ENCODE peak calls at places on chromosomes 3 and 15, in nine cellular contexts. T, S, M, K, J, N, I, P and H are unnamed samples. For H3K4me1, the result is how much of the 10 kb centered on the place peaks cover.

GRCh38 chr3:42353632-42354031 is 56.8 kb downstream of the LYZL4 start:
- DNase-seq in M (no peak), S (no peak), I (no peak), N (no peak), P (no peak), K (no peak), J (no peak), T (no peak), H (no peak)

GRCh38 chr15:94968133-94968532 is 736.8 kb downstream of the MCTP2 start:
- DNase-seq in P (no peak), N (peak), S (peak), I (no peak), M (no peak), J (no peak), K (no peak), T (no peak), H (no peak)

GRCh38 chr15:78201281-78202190 is 32.8 kb downstream of the ACSBG1 start:
- DNase-seq in J (peak), N (peak), T (no peak), K (no peak), I (peak), P (no peak), M (no peak), S (no peak), H (peak)

GRCh38 chr15:100114100-100114499 is 227.7 kb downstream of the ADAMTS17 start:
- DNase-seq in M (peak), J (no peak), K (no peak), T (no peak), I (no peak), P (no peak), N (peak), S (peak), H (no peak)

GRCh38 chr15:96150277-96150676 is 180.2 kb upstream of the NR2F2 start:
- DNase-seq in N (no peak), I (no peak), K (no peak), T (no peak), P (no peak), J (no peak), M (no peak), S (no peak), H (no peak)

GRCh38 chr3:30578479-30578878 is 27.9 kb upstream of the TGFBR2 start:
- DNase-seq in T (no peak), J (no peak), I (peak), P (no peak), N (peak), K (no peak), S (peak), M (no peak), H (no peak)

GRCh38 chr3:87309601-87310000 is 33.2 kb upstream of the POU1F1 start:
- DNase-seq in J (no peak), M (no peak), P (no peak), N (no peak), T (no peak), I (no peak), S (no peak), K (no peak), H (no peak)

GRCh38 chr3:13042932-13043275 is 30.3 kb downstream of the IQSEC1 start:
- DNase-seq in S (no peak), N (no peak), T (no peak), J (no peak), P (no peak), I (no peak), M (no peak), K (no peak), H (no peak)

GRCh38 chr3:28334552-28334951 is 14.0 kb upstream of the ZCWPW2 start:
- DNase-seq in K (no peak), M (no peak), N (no peak), T (no peak), S (no peak), J (no peak), P (no peak), I (no peak), H (no peak)

GRCh38 chr3:27507515-27508266 is 23.5 kb upstream of the SLC4A7 start:
- DNase-seq in K (no peak), P (no peak), S (no peak), T (no peak), I (no peak), J (no peak), M (no peak), N (no peak), H (no peak)

GRCh38 chr3:159131376-159131775 is 329.5 kb downstream of the MFSD1 start:
- DNase-seq in P (no peak), I (no peak), N (no peak), S (no peak), J (no peak), K (no peak), M (no peak), T (no peak), H (no peak)

GRCh38 chr15:69457304-69458280 is 5.0 kb downstream of the RPLP1 start:
- DNase-seq in I (no peak), P (no peak), K (no peak), J (no peak), T (no peak), N (no peak), S (no peak), M (no peak), H (no peak)

GRCh38 chr3:172312006-172312405 is 136.2 kb downstream of the GHSR start:
- DNase-seq in I (no peak), N (no peak), S (no peak), K (no peak), P (no peak), T (no peak), M (no peak), J (no peak), H (no peak)

GRCh38 chr3:28267984-28268849 is 26.8 kb downstream of the CMC1 start:
- DNase-seq in M (no peak), S (no peak), T (no peak), P (no peak), N (peak), K (no peak), I (peak), J (no peak), H (no peak)

DNA sequence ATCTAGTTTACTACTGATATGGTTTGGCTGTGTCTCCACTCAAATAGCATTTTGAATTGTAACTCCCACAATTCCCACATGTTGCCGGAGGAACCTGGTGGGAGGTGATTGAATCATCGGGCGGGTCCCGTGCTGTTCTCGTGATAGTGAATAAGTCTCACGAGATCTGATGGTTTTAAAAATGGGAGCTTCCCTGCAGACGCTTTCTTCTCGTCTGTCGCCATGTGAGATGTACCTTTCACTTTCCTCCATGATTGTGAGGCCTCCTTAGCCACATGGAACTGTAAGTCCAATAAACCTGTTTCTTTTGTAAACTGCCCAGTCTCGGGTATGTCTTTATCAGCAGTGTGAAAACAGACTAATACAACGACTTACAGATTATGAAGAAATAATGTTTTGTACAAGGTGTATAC is 35.6 kb upstream of the PYDC2 start:
- DNase-seq in P (no peak), J (no peak), I (no peak), S (no peak), K (no peak), M (no peak), T (no peak), N (no peak), H (no peak)
- H3K4me1 ChIP-seq in P (under half), J (under half), I (under half), S (under half), K (under half), M (under half), T (under half), N (under half), H (under half)

GRCh38 chr15:98700501-98700900 is 52.2 kb downstream of the IGF1R start:
- DNase-seq in I (no peak), S (no peak), J (no peak), T (no peak), M (no peak), N (no peak), P (no peak), K (no peak), H (no peak)
- H3K4me1 ChIP-seq in I (under half), S (under half), J (under half), T (under half), M (under half), N (half or more), P (under half), K (under half), H (under half)

DNA sequence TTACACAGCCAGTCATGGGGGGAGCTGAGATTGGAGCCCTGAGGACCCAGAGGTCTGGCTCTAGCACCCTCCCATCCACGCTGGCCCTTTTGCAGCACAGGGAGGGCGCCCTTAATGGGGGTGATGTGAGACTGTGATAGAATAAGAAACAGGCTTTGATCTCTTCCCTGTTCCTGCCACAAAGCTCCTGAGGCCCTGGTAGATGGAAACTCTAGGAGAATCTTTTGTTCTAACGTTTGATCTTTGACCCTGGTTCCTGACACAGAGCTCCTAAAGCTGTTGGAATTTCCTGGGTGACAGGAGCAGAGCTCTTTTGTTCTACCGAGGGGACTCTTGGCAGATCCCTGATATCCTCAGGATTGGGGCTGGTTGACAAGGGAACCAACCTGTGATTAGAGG is 1.2 kb upstream of the UROC1 start:
- DNase-seq in T (no peak), J (no peak), S (no peak), K (no peak), N (no peak), I (no peak), P (no peak), M (no peak), H (no peak)
- H3K4me1 ChIP-seq in T (under half), J (under half), S (under half), K (under half), N (under half), I (under half), P (under half), M (under half), H (under half)

GRCh38 chr15:38074029-38074428 is 139.6 kb downstream of the TMCO5A start:
- DNase-seq in P (no peak), K (no peak), T (no peak), I (peak), N (no peak), J (no peak), M (no peak), S (no peak), H (no peak)

GRCh38 chr15:38072007-38072506 is 137.6 kb downstream of the TMCO5A start:
- DNase-seq in J (no peak), P (no peak), T (no peak), M (no peak), N (no peak), I (peak), K (no peak), S (no peak), H (no peak)

GRCh38 chr15:38071211-38071972 is 137.0 kb downstream of the TMCO5A start:
- DNase-seq in K (no peak), I (no peak), S (no peak), M (no peak), P (no peak), N (no peak), J (no peak), T (no peak), H (no peak)

GRCh38 chr15:38073278-38073930 is 139.0 kb downstream of the TMCO5A start:
- DNase-seq in J (no peak), T (no peak), S (no peak), M (peak), I (peak), N (no peak), K (no peak), P (no peak), H (no peak)

DNA sequence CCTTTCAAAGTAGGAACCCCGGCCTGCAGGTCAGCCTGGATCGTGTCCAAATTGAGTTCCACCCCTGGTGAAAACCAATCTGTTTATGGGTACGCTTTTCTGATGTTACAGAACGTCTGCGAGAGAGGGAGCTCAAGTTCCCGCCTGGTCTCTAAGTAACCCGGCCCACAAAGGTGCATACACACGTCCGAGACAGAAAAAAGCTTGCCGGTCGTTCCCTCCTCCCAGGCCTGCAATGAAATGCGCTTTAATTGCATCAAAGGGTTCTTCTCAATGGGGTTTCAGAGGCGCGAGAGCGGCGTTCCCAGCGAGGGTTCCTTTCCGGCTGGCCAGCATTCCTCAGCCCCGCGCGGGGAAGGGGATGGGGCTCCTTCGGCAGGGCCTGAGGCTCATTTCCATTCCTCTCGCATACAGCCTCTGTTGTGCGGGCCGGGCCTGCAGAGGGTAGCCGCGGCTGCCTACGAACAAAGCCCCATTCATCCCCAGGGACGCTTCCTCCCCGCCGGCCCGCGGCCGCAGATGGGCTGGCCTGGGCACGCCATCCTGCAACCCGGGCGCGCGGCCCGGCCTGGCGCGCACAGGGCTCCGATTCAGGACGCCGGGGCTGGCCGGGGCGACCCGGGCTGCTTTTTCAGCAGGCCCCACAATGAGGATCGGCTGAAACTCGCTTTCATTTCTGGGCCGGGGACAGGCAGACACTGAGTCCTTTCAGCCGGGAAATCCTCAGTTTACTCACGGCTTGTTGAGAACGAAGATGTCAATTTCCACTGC is 138.3 kb downstream of the TMCO5A start:
- DNase-seq in T (peak), P (no peak), S (peak), N (peak), J (peak), K (no peak), M (peak), I (peak), H (no peak)
- H3K4me1 ChIP-seq in T (under half), P (under half), S (under half), N (under half), J (under half), K (under half), M (under half), I (under half), H (under half)

GRCh38 chr3:4983739-4984510 is 4.7 kb downstream of the BHLHE40 start:
- DNase-seq in N (peak), K (peak), P (peak), J (no peak), M (peak), T (no peak), I (peak), S (no peak), H (no peak)
- H3K4me1 ChIP-seq in N (half or more), K (half or more), P (half or more), J (under half), M (under half), T (under half), I (under half), S (under half), H (half or more)

DNA sequence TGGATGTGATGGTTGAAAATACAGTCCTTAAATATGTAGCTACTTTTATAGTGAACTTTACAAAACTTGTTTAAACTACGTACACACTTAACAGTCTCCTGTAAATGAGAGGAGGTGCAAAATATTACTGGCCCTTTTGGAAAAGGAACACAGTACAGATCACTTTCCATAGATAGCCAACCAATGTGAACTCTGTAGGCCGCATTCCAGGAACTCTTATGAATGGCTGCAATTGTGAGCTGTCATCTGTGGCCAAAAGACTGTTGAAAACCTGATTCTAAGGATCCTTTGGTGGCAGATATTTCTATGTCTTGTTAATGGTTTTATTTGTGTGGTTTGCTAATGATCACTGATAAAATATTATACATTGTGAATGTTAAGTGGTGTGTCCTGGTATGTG is 6.2 kb downstream of the TSC22D2 start:
- DNase-seq in M (no peak), J (no peak), P (no peak), S (no peak), K (no peak), T (no peak), I (peak), N (no peak), H (no peak)
- H3K4me1 ChIP-seq in M (under half), J (under half), P (half or more), S (under half), K (half or more), T (under half), I (under half), N (half or more), H (under half)

GRCh38 chr15:40934457-40934856 is 5.3 kb downstream of the DLL4 start:
- DNase-seq in S (no peak), P (no peak), J (no peak), I (no peak), M (no peak), K (no peak), N (no peak), T (no peak), H (no peak)

GRCh38 chr15:40931300-40932142 is 2.4 kb downstream of the DLL4 start:
- DNase-seq in P (no peak), I (peak), J (no peak), M (no peak), T (no peak), S (peak), N (no peak), K (no peak), H (no peak)

GRCh38 chr15:40932625-40933519 is 3.7 kb downstream of the DLL4 start:
- DNase-seq in P (no peak), K (no peak), T (no peak), I (peak), N (no peak), J (no peak), S (no peak), M (no peak), H (no peak)

GRCh38 chr15:40932146-40932545 is 3.0 kb downstream of the DLL4 start:
- DNase-seq in N (no peak), J (no peak), K (no peak), P (no peak), T (no peak), I (peak), M (no peak), S (no peak), H (no peak)

DNA sequence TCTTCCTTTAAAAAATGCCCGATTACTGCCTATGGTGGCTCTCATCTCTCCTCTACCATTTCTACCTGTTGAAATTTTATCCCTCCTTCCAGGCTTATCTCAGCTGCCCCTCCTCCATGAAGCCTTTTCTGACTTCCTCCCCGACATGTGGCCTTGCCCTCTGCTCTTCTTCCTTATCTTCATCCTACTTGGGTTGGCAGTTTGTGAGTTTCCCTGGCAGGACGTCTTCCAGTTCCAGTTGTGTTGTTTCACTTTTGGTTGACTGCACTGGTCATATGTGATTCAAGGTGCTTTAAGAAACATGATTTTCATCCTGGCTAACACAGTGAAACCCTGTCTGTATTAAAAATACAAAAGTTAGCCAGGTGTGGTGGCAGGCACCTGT is 4.4 kb downstream of the DLL4 start:
- DNase-seq in P (no peak), I (peak), S (no peak), K (no peak), M (no peak), T (no peak), N (no peak), J (no peak), H (no peak)
- H3K4me1 ChIP-seq in P (under half), I (under half), S (half or more), K (under half), M (under half), T (under half), N (under half), J (under half), H (under half)

DNA sequence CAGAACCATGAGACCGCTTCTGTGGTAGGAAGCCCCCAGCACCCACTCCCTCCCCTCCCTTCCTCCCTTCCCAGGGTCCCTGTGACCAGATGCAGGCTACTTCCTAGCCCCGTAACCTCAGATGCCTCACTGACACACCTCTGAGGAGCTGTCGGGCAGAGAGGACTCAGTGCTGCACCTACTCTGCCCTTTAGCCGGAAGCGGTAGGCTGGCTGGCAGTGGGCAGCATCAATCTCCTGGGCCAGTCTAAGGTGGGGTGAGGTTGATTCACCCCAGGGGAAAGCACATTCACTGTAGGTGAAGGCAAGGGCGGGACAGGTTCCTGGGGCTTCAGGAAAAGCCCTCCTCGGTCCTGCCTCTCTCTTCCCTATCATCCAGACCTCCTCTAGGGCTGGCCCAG is 19.1 kb downstream of the CSRNP1 start:
- DNase-seq in N (no peak), T (no peak), I (no peak), J (no peak), S (peak), M (no peak), P (no peak), K (no peak), H (no peak)
- H3K4me1 ChIP-seq in N (under half), T (under half), I (under half), J (under half), S (under half), M (under half), P (under half), K (under half), H (under half)